ENCODE peak calls at places on chromosome 10, in five cellular contexts. S is mucosa of descending colon; F is CD4-positive, alpha-beta T cell; L is uterus; Y is GM13976. G is an unnamed sample.

GRCh38 chr10:121927361-121927840 is 430 bp downstream of the ATE1 start:
- DNase-seq in S (peak), F (peak), L (peak), Y (peak), G (peak)

GRCh38 chr10:51389415-51390342 is 309.7 kb downstream of the CSTF2T start:
- DNase-seq in S (peak), F (no peak), L (no peak), Y (peak), G (peak)

GRCh38 chr10:21032587-21033319 is 135.6 kb upstream of the NEBL start:
- DNase-seq in S (no peak), F (no peak), L (no peak), Y (no peak), G (no peak)

GRCh38 chr10:71864861-71865473 is 13.9 kb upstream of the PSAP start:
- DNase-seq in S (no peak), F (no peak), L (no peak), Y (no peak), G (peak)

GRCh38 chr10:89209718-89210117 is 2.6 kb upstream of the CH25H start:
- DNase-seq in S (no peak), F (no peak), L (no peak), Y (no peak), G (no peak)

GRCh38 chr10:119190353-119190752 is 11.7 kb upstream of the PRDX3 start:
- DNase-seq in S (no peak), F (no peak), L (no peak), Y (no peak), G (peak)

GRCh38 chr10:46226900-46227558 is 59.8 kb upstream of the ANTXRL start:
- DNase-seq in S (no peak), F (no peak), L (no peak), Y (no peak), G (no peak)

GRCh38 chr10:126455766-126456425 is 67.6 kb upstream of the ADAM12 start:
- DNase-seq in S (no peak), F (no peak), L (no peak), Y (no peak), G (no peak)

GRCh38 chr10:132929953-132930640 is 12.3 kb downstream of the CFAP46 start:
- DNase-seq in S (peak), F (no peak), L (no peak), Y (no peak), G (no peak)

GRCh38 chr10:91242940-91243339 is 22.5 kb downstream of the PCGF5 start:
- DNase-seq in S (no peak), F (no peak), L (no peak), Y (no peak), G (no peak)

GRCh38 chr10:120103957-120104560 is 211.5 kb downstream of the SEC23IP start:
- DNase-seq in S (no peak), F (no peak), L (no peak), Y (no peak), G (no peak)

GRCh38 chr10:50395279-50395678 is 144.0 kb upstream of the ASAH2 start:
- DNase-seq in S (no peak), F (no peak), L (no peak), Y (no peak), G (peak)

GRCh38 chr10:85614981-85615380 is 751.6 kb downstream of the GRID1 start:
- DNase-seq in S (no peak), F (no peak), L (no peak), Y (no peak), G (no peak)

GRCh38 chr10:11793762-11794479 is 29.2 kb upstream of the PROSER2 start:
- DNase-seq in S (no peak), F (no peak), L (no peak), Y (no peak), G (peak)

GRCh38 chr10:114179148-114179547 is at the start of gene TDRD1:
- DNase-seq in S (no peak), F (no peak), L (no peak), Y (no peak), G (no peak)

GRCh38 chr10:7161484-7162283 is 249.2 kb downstream of the SFMBT2 start:
- DNase-seq in S (no peak), F (no peak), L (no peak), Y (no peak), G (no peak)

GRCh38 chr10:98258683-98259454 is 9.1 kb downstream of the LOXL4 start:
- DNase-seq in S (no peak), F (no peak), L (no peak), Y (no peak), G (no peak)

GRCh38 chr10:42983595-42983990 is 93.3 kb upstream of the RET start:
- DNase-seq in S (no peak), F (no peak), L (no peak), Y (no peak), G (no peak)

GRCh38 chr10:132350946-132351345 is 19.0 kb downstream of the LRRC27 start:
- DNase-seq in S (peak), F (no peak), L (no peak), Y (no peak), G (no peak)

GRCh38 chr10:102421645-102422585 is 1.3 kb downstream of the FBXL15 start:
- DNase-seq in S (peak), F (no peak), L (no peak), Y (no peak), G (peak)

GRCh38 chr10:96690755-96691730 is 29.3 kb downstream of the PIK3AP1 start:
- DNase-seq in S (no peak), F (no peak), L (no peak), Y (no peak), G (peak)
- TF ChIP-seq CTCF in S (no peak), F (no peak), L (no peak), Y (no peak), G (no peak)

GRCh38 chr10:285216-285967 is 150.1 kb downstream of the ZMYND11 start:
- DNase-seq in S (no peak), F (no peak), L (no peak), Y (no peak), G (peak)

GRCh38 chr10:287029-287428 is 151.8 kb downstream of the ZMYND11 start:
- DNase-seq in S (no peak), F (no peak), L (no peak), Y (no peak), G (no peak)

GRCh38 chr10:283140-283479 is 147.9 kb downstream of the ZMYND11 start:
- DNase-seq in S (no peak), F (no peak), L (no peak), Y (no peak), G (no peak)

GRCh38 chr10:282294-283139 is 147.3 kb downstream of the ZMYND11 start:
- DNase-seq in S (no peak), F (no peak), L (no peak), Y (no peak), G (peak)

GRCh38 chr10:283916-284356 is 148.7 kb downstream of the ZMYND11 start:
- DNase-seq in S (no peak), F (no peak), L (no peak), Y (peak), G (no peak)
- TF ChIP-seq CTCF in S (no peak), F (no peak), L (no peak), Y (peak), G (no peak)

GRCh38 chr10:70440296-70441160 is 953 bp downstream of the NODAL start:
- DNase-seq in S (no peak), F (no peak), L (no peak), Y (peak), G (no peak)
- TF ChIP-seq CTCF in S (no peak), F (no peak), L (no peak), Y (no peak), G (no peak)

DNA sequence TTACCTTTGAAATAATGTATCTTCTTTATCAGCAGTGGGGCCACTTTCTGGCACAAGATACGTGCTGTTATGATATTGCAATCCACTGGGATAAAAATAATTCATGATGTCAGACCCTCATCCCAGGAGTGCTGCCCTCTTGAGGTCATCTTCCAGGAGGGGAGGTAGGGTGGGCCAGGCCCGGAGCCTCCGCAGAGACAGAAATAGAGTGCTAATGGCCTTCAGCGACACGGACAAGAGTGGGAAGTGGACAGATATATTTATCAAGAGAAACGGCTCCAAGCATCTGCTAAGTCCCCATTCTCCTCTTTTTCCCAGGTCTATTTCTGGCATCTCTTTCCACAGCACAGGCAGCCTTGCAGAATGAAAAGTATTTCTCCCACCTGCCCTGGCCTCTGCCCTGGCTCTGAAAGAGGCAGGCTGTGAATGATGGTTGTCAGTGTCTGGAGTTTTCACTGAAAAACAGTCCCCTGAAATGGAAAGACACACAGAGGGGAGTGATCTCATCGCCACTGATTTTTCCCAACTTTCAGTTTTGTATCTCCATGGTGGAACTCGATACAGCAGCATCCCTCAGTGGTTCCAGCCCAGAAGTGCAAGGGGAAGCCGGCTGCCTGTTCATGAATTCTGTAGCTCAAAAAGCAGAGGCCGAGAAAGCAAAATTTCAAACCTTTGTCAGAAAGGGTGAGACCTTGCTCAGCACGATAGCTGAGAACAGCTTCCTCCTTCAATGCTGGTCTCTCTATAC is 251.7 kb upstream of the MYO3A start:
- DNase-seq in S (no peak), F (no peak), L (no peak), Y (no peak), G (peak)
- TF ChIP-seq CTCF in S (no peak), F (no peak), L (peak), Y (no peak), G (peak)

GRCh38 chr10:123236122-123236521 is 81.9 kb downstream of the BUB3 start:
- DNase-seq in S (no peak), F (no peak), L (no peak), Y (no peak), G (peak)
- TF ChIP-seq CTCF in S (no peak), F (no peak), L (no peak), Y (no peak), G (no peak)

GRCh38 chr10:82813856-82814255 is 938.9 kb downstream of the NRG3 start:
- DNase-seq in S (no peak), F (no peak), L (no peak), Y (no peak), G (peak)

GRCh38 chr10:82815680-82816079 is 940.7 kb downstream of the NRG3 start:
- DNase-seq in S (no peak), F (no peak), L (no peak), Y (no peak), G (peak)

GRCh38 chr10:82814635-82815034 is 939.6 kb downstream of the NRG3 start:
- DNase-seq in S (no peak), F (no peak), L (no peak), Y (no peak), G (peak)

GRCh38 chr10:82811621-82812020 is 936.6 kb downstream of the NRG3 start:
- DNase-seq in S (no peak), F (no peak), L (no peak), Y (peak), G (peak)
- TF ChIP-seq CTCF in S (no peak), F (no peak), L (no peak), Y (peak), G (peak)